ENCODE peak calls at places on chromosomes 7 and 10, in five cellular contexts. O, X, J, K and M are unnamed samples.

GRCh38 chr10:63206576-63206975 is 73.4 kb downstream of the NRBF2 start:
- DNase-seq in O (no peak), J (no peak), X (no peak), K (no peak), M (no peak)

GRCh38 chr7:85471740-85472139 is 284.9 kb upstream of the SEMA3D start:
- DNase-seq in X (no peak), K (no peak), J (no peak), O (no peak), M (no peak)

GRCh38 chr10:93039721-93040120 is 20.9 kb upstream of the CYP26C1 start:
- DNase-seq in O (peak), X (no peak), K (peak), J (no peak), M (no peak)

GRCh38 chr7:128129224-128129864 is 98.1 kb upstream of the LRRC4 start:
- DNase-seq in O (no peak), J (no peak), X (no peak), K (no peak), M (no peak)

GRCh38 chr7:38744746-38745145 is 113.6 kb upstream of the AMPH start:
- DNase-seq in K (no peak), X (no peak), J (no peak), O (no peak), M (no peak)

GRCh38 chr10:110576220-110576619 is 8.7 kb downstream of the SMC3 start:
- DNase-seq in X (no peak), K (no peak), J (no peak), O (no peak), M (no peak)

GRCh38 chr10:71285180-71285545 is 33.9 kb upstream of the SLC29A3 start:
- DNase-seq in O (peak), X (peak), K (no peak), J (peak), M (no peak)

GRCh38 chr7:139118803-139119485 is 9.4 kb upstream of the ZC3HAV1 start:
- DNase-seq in K (peak), O (no peak), J (no peak), X (peak), M (no peak)

GRCh38 chr10:103616705-103617361 is 123.3 kb downstream of the NEURL1 start:
- DNase-seq in O (no peak), K (no peak), J (no peak), X (no peak), M (no peak)

GRCh38 chr10:84008878-84009277 is 130.4 kb upstream of the GHITM start:
- DNase-seq in O (no peak), X (peak), K (no peak), J (peak), M (peak)

GRCh38 chr7:96826089-96826488 is 116.4 kb upstream of the SEM1 start:
- DNase-seq in K (no peak), X (no peak), J (no peak), O (peak), M (no peak)

GRCh38 chr10:111275091-111275490 is 198.3 kb downstream of the ADRA2A start:
- DNase-seq in O (no peak), K (no peak), J (no peak), X (no peak), M (no peak)

GRCh38 chr10:66941491-66941890 is 15.7 kb downstream of the LRRTM3 start:
- DNase-seq in O (no peak), K (no peak), X (peak), J (no peak), M (no peak)

GRCh38 chr10:132670546-132670945 is 115.4 kb downstream of the NKX6-2 start:
- DNase-seq in K (no peak), J (no peak), X (no peak), O (no peak), M (no peak)

GRCh38 chr7:116101709-116102108 is 71.1 kb upstream of the TFEC start:
- DNase-seq in K (no peak), J (no peak), X (no peak), O (no peak), M (no peak)

GRCh38 chr10:30784896-30785605 is 155.5 kb upstream of the LYZL2 start:
- DNase-seq in K (no peak), X (peak), O (no peak), J (peak), M (peak)

GRCh38 chr7:80918909-80919721 is at the start of gene SEMA3C:
- DNase-seq in X (peak), K (no peak), J (peak), O (peak), M (peak)

GRCh38 chr7:130114776-130115175 is 44.4 kb downstream of the KLHDC10 start:
- DNase-seq in O (no peak), X (no peak), J (no peak), K (no peak), M (no peak)

GRCh38 chr10:132158122-132158741 is 28.5 kb upstream of the DPYSL4 start:
- DNase-seq in J (no peak), X (peak), O (no peak), K (no peak), M (no peak)

GRCh38 chr10:126504051-126504760 is 115.9 kb upstream of the ADAM12 start:
- DNase-seq in K (no peak), J (peak), X (peak), O (peak), M (peak)

GRCh38 chr7:134959810-134960209 is 26.5 kb upstream of the AGBL3 start:
- DNase-seq in K (no peak), J (no peak), X (no peak), O (no peak), M (no peak)

GRCh38 chr10:6917125-6917524 is 337.0 kb upstream of the PRKCQ start:
- DNase-seq in K (no peak), O (no peak), X (no peak), J (no peak), M (no peak)

GRCh38 chr10:55750458-55750857 is 610.6 kb downstream of the ZWINT start:
- DNase-seq in X (no peak), K (no peak), O (no peak), J (no peak), M (no peak)

GRCh38 chr10:71222541-71223364 is 10.4 kb downstream of the UNC5B start:
- DNase-seq in O (no peak), X (no peak), K (no peak), J (no peak), M (no peak)

GRCh38 chr10:113493943-113494342 is 58.9 kb upstream of the HABP2 start:
- DNase-seq in X (no peak), K (no peak), O (no peak), J (no peak), M (no peak)

GRCh38 chr7:20307119-20307518 is 23.6 kb upstream of the ITGB8 start:
- DNase-seq in J (no peak), X (no peak), O (no peak), K (peak), M (peak)

GRCh38 chr7:90595801-90596683 is at the start of gene CDK14:
- DNase-seq in K (no peak), X (peak), O (peak), J (peak), M (no peak)

GRCh38 chr7:74002474-74003017 is 25.4 kb upstream of the ELN start:
- DNase-seq in X (no peak), O (no peak), J (no peak), K (no peak), M (no peak)

GRCh38 chr10:132011445-132011844 is 29.7 kb upstream of the BNIP3 start:
- DNase-seq in X (no peak), J (no peak), K (no peak), O (no peak), M (no peak)

GRCh38 chr7:151152935-151153513 is 14.5 kb downstream of the GBX1 start:
- DNase-seq in O (no peak), J (no peak), K (no peak), X (no peak), M (no peak)

GRCh38 chr10:71708301-71708703 is 11.3 kb downstream of the C10orf105 start:
- DNase-seq in J (peak), O (peak), X (peak), K (no peak), M (peak)

GRCh38 chr7:149196151-149196704 is 882 bp downstream of the ZNF282 start:
- DNase-seq in X (peak), K (no peak), J (no peak), O (no peak), M (no peak)

GRCh38 chr7:13031481-13031880 is 344.0 kb downstream of the ARL4A start:
- DNase-seq in X (no peak), J (no peak), K (no peak), O (peak), M (no peak)

GRCh38 chr7:5492249-5493020 is 68.8 kb upstream of the TNRC18 start:
- DNase-seq in X (no peak), J (peak), O (no peak), K (no peak), M (no peak)

GRCh38 chr7:5497158-5498103 is 73.8 kb upstream of the TNRC18 start:
- DNase-seq in K (no peak), O (no peak), J (no peak), X (no peak), M (no peak)

GRCh38 chr7:5495581-5496375 is 72.1 kb upstream of the TNRC18 start:
- DNase-seq in K (no peak), X (no peak), J (no peak), O (no peak), M (no peak)

GRCh38 chr7:5494320-5494682 is 70.7 kb upstream of the TNRC18 start:
- DNase-seq in J (no peak), X (no peak), K (no peak), O (no peak), M (no peak)

GRCh38 chr7:5494683-5495561 is 71.3 kb upstream of the TNRC18 start:
- DNase-seq in K (no peak), X (peak), J (peak), O (peak), M (peak)
- TF ChIP-seq SUZ12 in K (no peak), X (no peak), J (no peak), O (no peak), M (no peak)

GRCh38 chr7:23020742-23021401 is 6.9 kb upstream of the HYCC1 start:
- DNase-seq in X (no peak), O (no peak), K (no peak), J (no peak), M (no peak)
- TF ChIP-seq SUZ12 in X (no peak), O (no peak), K (no peak), J (no peak), M (no peak)

GRCh38 chr10:3848768-3849643 is 64.0 kb upstream of the KLF6 start:
- DNase-seq in K (no peak), X (no peak), J (no peak), O (no peak), M (no peak)
- TF ChIP-seq SUZ12 in K (no peak), X (no peak), J (no peak), O (no peak), M (no peak)

GRCh38 chr7:34090796-34091195 is 185.5 kb downstream of the BMPER start:
- DNase-seq in O (no peak), K (no peak), X (no peak), J (no peak), M (no peak)

GRCh38 chr7:34086064-34086463 is 180.7 kb downstream of the BMPER start:
- DNase-seq in X (no peak), J (no peak), O (no peak), K (no peak), M (no peak)

GRCh38 chr7:34084651-34085050 is 179.3 kb downstream of the BMPER start:
- DNase-seq in O (no peak), X (no peak), J (no peak), K (no peak), M (no peak)

GRCh38 chr7:34091330-34091917 is 186.1 kb downstream of the BMPER start:
- DNase-seq in O (peak), K (no peak), J (peak), X (peak), M (peak)

DNA sequence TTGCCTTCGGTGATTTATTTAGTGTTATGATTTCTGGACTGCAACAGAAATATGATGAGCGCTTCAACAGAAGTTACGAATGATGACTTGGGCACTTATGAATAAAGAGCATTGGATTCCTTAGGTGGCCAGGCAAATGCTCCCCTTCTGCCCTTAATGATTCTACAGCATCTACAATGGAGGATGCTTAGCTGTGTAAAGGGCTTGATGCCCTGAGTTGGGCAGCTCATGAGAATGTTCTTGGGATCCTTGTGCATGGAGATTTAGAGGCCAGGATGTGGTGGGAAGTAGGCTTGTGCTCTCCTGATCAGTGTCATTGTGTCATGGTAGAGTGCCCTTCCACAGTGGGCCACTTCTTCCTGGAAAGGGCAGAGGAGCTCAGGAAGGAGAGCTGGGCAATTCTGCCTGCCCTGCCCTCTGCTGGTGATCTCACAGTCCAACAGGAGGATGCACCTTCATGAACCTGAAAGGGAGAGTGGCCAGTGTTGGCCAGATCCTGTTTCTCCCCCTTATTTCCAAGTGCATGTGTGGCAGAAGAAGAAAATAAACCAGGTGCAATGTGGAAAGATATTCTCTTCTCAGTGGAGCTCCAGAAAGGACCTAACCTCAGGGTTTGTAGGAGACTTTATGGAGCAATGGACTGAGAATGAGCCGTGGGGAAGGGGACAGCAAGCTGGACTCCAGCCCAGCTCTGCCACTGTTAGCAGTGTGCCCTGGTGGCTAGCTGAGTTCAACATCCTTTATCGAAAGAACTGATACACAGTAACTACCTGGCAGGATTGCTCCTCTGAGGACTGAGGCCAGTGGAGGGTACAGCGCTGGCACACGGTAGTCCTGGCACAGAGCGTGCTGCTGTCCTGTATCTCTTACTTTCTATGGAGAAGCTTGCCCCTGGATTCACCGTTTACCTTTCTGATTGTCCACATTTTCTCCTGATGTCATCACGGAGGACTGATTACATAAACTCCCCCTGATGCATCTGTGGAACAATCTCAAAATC is 182.9 kb downstream of the BMPER start:
- DNase-seq in O (peak), K (no peak), J (peak), X (peak), M (peak)
- TF ChIP-seq SUZ12 in O (no peak), K (no peak), J (no peak), X (no peak), M (no peak)

DNA sequence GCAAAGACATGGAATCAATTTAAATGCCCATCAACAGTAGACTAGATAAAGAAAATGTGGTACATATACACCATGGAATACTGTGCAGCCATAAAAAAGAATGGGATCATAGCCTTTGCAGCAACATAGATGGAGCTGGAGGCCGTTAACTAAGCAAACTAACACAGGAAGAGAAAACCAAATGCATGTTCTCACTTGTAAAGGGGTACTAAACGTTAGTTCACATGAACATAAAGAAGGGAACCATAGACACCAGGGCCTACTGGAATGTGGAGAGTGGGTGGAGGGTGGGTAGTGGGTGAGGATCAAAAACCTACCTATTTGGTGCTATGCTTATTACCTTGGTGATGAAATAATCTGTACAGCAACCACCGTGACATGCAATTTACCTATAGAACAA is 78.4 kb upstream of the GSDME start:
- DNase-seq in X (no peak), O (no peak), K (no peak), J (no peak), M (no peak)
- TF ChIP-seq SUZ12 in X (no peak), O (no peak), K (no peak), J (no peak), M (no peak)

GRCh38 chr10:125123363-125124113 is 36.8 kb downstream of the CTBP2 start:
- DNase-seq in J (no peak), O (no peak), X (no peak), K (no peak), M (no peak)
- TF ChIP-seq SUZ12 in J (no peak), O (no peak), X (no peak), K (no peak), M (no peak)